ENCODE peak calls at places on chromosomes 3 and 15, in seven cellular contexts. One of them, this sample, is unnamed. For H3K27me3, the result is how much of the 10 kb centered on the place peaks cover.

GRCh38 chr15:83598031-83598430 is 55.9 kb upstream of the ADAMTSL3 start:
- DNase-seq in ovary: no peak
- DNase-seq in GM23338: no peak
- DNase-seq in heart right ventricle: no peak
- DNase-seq in cardiac muscle cell: no peak
- DNase-seq in psoas muscle: no peak
- DNase-seq in sigmoid colon: no peak
- DNase-seq in this sample: no peak

GRCh38 chr3:171404376-171404982 is 55.7 kb downstream of the TNIK start:
- DNase-seq in ovary: no peak
- DNase-seq in psoas muscle: no peak
- DNase-seq in heart right ventricle: no peak
- DNase-seq in cardiac muscle cell: peak
- DNase-seq in sigmoid colon: no peak
- DNase-seq in GM23338: no peak
- DNase-seq in this sample: no peak

GRCh38 chr3:133930341-133930933 is 34.8 kb upstream of the RAB6B start:
- DNase-seq in cardiac muscle cell: peak
- DNase-seq in heart right ventricle: no peak
- DNase-seq in sigmoid colon: no peak
- DNase-seq in ovary: no peak
- DNase-seq in GM23338: peak
- DNase-seq in psoas muscle: no peak
- DNase-seq in this sample: no peak

GRCh38 chr15:48963524-48964113 is at the start of gene SHC4:
- DNase-seq in sigmoid colon: peak
- DNase-seq in cardiac muscle cell: peak
- DNase-seq in psoas muscle: peak
- DNase-seq in ovary: peak
- DNase-seq in heart right ventricle: peak
- DNase-seq in GM23338: peak
- DNase-seq in this sample: peak

GRCh38 chr3:116770815-116771450 is 61.4 kb downstream of the TUSC7 start:
- DNase-seq in GM23338: peak
- DNase-seq in psoas muscle: peak
- DNase-seq in ovary: peak
- DNase-seq in heart right ventricle: peak
- DNase-seq in sigmoid colon: peak
- DNase-seq in cardiac muscle cell: peak
- DNase-seq in this sample: no peak

GRCh38 chr3:104044002-104044401 is 1322.7 kb upstream of the ALCAM start:
- DNase-seq in sigmoid colon: no peak
- DNase-seq in heart right ventricle: no peak
- DNase-seq in psoas muscle: no peak
- DNase-seq in GM23338: no peak
- DNase-seq in cardiac muscle cell: no peak
- DNase-seq in ovary: no peak
- DNase-seq in this sample: no peak

GRCh38 chr3:134357914-134358811 is 16.1 kb downstream of the AMOTL2 start:
- DNase-seq in ovary: no peak
- DNase-seq in cardiac muscle cell: peak
- DNase-seq in heart right ventricle: no peak
- DNase-seq in sigmoid colon: peak
- DNase-seq in psoas muscle: peak
- DNase-seq in GM23338: no peak
- DNase-seq in this sample: no peak

GRCh38 chr3:53126646-53127045 is 3.6 kb downstream of the RFT1 start:
- DNase-seq in heart right ventricle: no peak
- DNase-seq in cardiac muscle cell: no peak
- DNase-seq in ovary: no peak
- DNase-seq in sigmoid colon: no peak
- DNase-seq in psoas muscle: no peak
- DNase-seq in GM23338: no peak
- DNase-seq in this sample: no peak

GRCh38 chr3:143975549-143976152 is 4.0 kb downstream of the DIPK2A start:
- DNase-seq in ovary: no peak
- DNase-seq in cardiac muscle cell: peak
- DNase-seq in heart right ventricle: peak
- DNase-seq in sigmoid colon: no peak
- DNase-seq in psoas muscle: no peak
- DNase-seq in GM23338: peak
- DNase-seq in this sample: peak

GRCh38 chr3:79297242-79297641 is 470.6 kb downstream of the ROBO1 start:
- DNase-seq in psoas muscle: no peak
- DNase-seq in cardiac muscle cell: peak
- DNase-seq in sigmoid colon: no peak
- DNase-seq in GM23338: peak
- DNase-seq in ovary: no peak
- DNase-seq in heart right ventricle: no peak
- DNase-seq in this sample: no peak

GRCh38 chr3:124883191-124883747 is 3.9 kb downstream of the ITGB5 start:
- DNase-seq in GM23338: peak
- DNase-seq in heart right ventricle: no peak
- DNase-seq in psoas muscle: no peak
- DNase-seq in cardiac muscle cell: no peak
- DNase-seq in sigmoid colon: no peak
- DNase-seq in ovary: no peak
- DNase-seq in this sample: no peak

GRCh38 chr3:124883766-124884473 is 3.2 kb downstream of the ITGB5 start:
- DNase-seq in ovary: no peak
- DNase-seq in sigmoid colon: peak
- DNase-seq in heart right ventricle: no peak
- DNase-seq in GM23338: no peak
- DNase-seq in cardiac muscle cell: no peak
- DNase-seq in psoas muscle: no peak
- DNase-seq in this sample: no peak

GRCh38 chr3:124881976-124882697 is 5.0 kb downstream of the ITGB5 start:
- DNase-seq in cardiac muscle cell: no peak
- DNase-seq in psoas muscle: no peak
- DNase-seq in ovary: no peak
- DNase-seq in heart right ventricle: no peak
- DNase-seq in GM23338: no peak
- DNase-seq in sigmoid colon: peak
- DNase-seq in this sample: no peak

GRCh38 chr3:124885466-124886167 is 1.5 kb downstream of the ITGB5 start:
- DNase-seq in heart right ventricle: no peak
- DNase-seq in GM23338: peak
- DNase-seq in psoas muscle: no peak
- DNase-seq in ovary: no peak
- DNase-seq in sigmoid colon: peak
- DNase-seq in cardiac muscle cell: peak
- DNase-seq in this sample: no peak

DNA sequence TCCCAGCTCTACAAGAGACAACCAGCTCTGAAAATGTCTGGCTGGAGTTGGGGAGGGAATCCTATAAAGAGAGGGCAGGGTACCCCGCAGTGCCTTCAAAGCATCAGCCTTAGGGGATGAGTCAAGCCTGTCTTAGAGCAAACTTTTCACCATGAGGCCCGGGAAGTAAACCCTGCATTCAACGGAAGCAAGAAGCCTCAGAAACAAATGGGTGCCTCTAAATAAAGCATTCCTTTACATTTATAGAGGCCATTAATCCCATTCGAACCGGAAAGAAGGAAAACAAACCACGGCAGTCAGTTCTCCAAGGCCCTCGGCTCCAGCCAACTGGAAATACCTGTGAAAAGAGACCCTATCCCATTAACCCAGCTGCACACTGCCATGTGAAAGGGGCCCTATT is 4.4 kb downstream of the ITGB5 start:
- DNase-seq in psoas muscle: no peak
- DNase-seq in ovary: no peak
- DNase-seq in sigmoid colon: peak
- DNase-seq in GM23338: peak
- DNase-seq in heart right ventricle: no peak
- DNase-seq in cardiac muscle cell: no peak
- DNase-seq in this sample: no peak
- H3K27ac ChIP-seq in psoas muscle: no peak
- H3K27ac ChIP-seq in ovary: no peak
- H3K27ac ChIP-seq in sigmoid colon: peak
- H3K27ac ChIP-seq in GM23338: peak
- H3K27ac ChIP-seq in heart right ventricle: no peak
- H3K27ac ChIP-seq in cardiac muscle cell: no peak
- H3K27ac ChIP-seq in this sample: no peak

GRCh38 chr15:89430530-89431341 is 65.6 kb downstream of the RHCG start:
- DNase-seq in heart right ventricle: peak
- DNase-seq in cardiac muscle cell: peak
- DNase-seq in sigmoid colon: peak
- DNase-seq in ovary: peak
- DNase-seq in GM23338: peak
- DNase-seq in psoas muscle: peak
- DNase-seq in this sample: peak

GRCh38 chr15:89428246-89428645 is 68.1 kb downstream of the RHCG start:
- DNase-seq in psoas muscle: no peak
- DNase-seq in heart right ventricle: no peak
- DNase-seq in cardiac muscle cell: no peak
- DNase-seq in sigmoid colon: no peak
- DNase-seq in ovary: no peak
- DNase-seq in GM23338: no peak
- DNase-seq in this sample: no peak

GRCh38 chr15:89426500-89426899 is 69.9 kb downstream of the RHCG start:
- DNase-seq in sigmoid colon: no peak
- DNase-seq in psoas muscle: no peak
- DNase-seq in GM23338: no peak
- DNase-seq in ovary: no peak
- DNase-seq in cardiac muscle cell: no peak
- DNase-seq in heart right ventricle: no peak
- DNase-seq in this sample: no peak

GRCh38 chr15:89429986-89430385 is 66.4 kb downstream of the RHCG start:
- DNase-seq in GM23338: no peak
- DNase-seq in ovary: no peak
- DNase-seq in cardiac muscle cell: no peak
- DNase-seq in heart right ventricle: no peak
- DNase-seq in psoas muscle: no peak
- DNase-seq in sigmoid colon: no peak
- DNase-seq in this sample: no peak

GRCh38 chr15:89429023-89429422 is 67.4 kb downstream of the RHCG start:
- DNase-seq in cardiac muscle cell: no peak
- DNase-seq in ovary: no peak
- DNase-seq in GM23338: no peak
- DNase-seq in heart right ventricle: no peak
- DNase-seq in sigmoid colon: no peak
- DNase-seq in psoas muscle: no peak
- DNase-seq in this sample: no peak
- H3K27me3 ChIP-seq in cardiac muscle cell: half or more
- H3K27me3 ChIP-seq in ovary: under half
- H3K27me3 ChIP-seq in GM23338: under half
- H3K27me3 ChIP-seq in heart right ventricle: under half
- H3K27me3 ChIP-seq in sigmoid colon: under half
- H3K27me3 ChIP-seq in psoas muscle: under half
- H3K27me3 ChIP-seq in this sample: under half

DNA sequence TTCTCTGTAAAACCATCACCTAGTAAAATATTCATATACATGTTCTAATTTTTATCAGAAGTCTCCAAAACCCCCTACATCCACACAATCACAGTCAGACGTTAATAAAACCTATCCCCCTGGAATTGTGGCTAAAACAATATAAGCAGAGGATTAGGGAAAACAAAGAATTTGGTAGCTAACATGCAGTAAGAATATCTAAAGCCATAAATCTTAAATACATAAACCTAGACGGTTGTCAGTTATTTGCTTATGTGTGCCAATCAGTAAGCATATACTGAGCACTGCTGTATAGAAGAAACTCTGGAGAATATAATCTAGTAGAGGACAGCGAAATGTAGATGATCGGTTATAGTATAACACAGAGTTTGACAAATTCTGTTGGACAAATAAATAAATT is 232.2 kb downstream of the TBC1D5 start:
- DNase-seq in cardiac muscle cell: no peak
- DNase-seq in sigmoid colon: no peak
- DNase-seq in GM23338: no peak
- DNase-seq in ovary: no peak
- DNase-seq in psoas muscle: no peak
- DNase-seq in heart right ventricle: no peak
- DNase-seq in this sample: no peak
- H3K27ac ChIP-seq in cardiac muscle cell: no peak
- H3K27ac ChIP-seq in sigmoid colon: no peak
- H3K27ac ChIP-seq in GM23338: no peak
- H3K27ac ChIP-seq in ovary: no peak
- H3K27ac ChIP-seq in psoas muscle: no peak
- H3K27ac ChIP-seq in heart right ventricle: no peak
- H3K27ac ChIP-seq in this sample: no peak

GRCh38 chr15:66131831-66132230 is 121.7 kb downstream of the MEGF11 start:
- DNase-seq in GM23338: no peak
- DNase-seq in cardiac muscle cell: no peak
- DNase-seq in ovary: no peak
- DNase-seq in psoas muscle: no peak
- DNase-seq in heart right ventricle: no peak
- DNase-seq in sigmoid colon: no peak
- DNase-seq in this sample: no peak

GRCh38 chr15:66131200-66131599 is 122.3 kb downstream of the MEGF11 start:
- DNase-seq in ovary: no peak
- DNase-seq in GM23338: no peak
- DNase-seq in sigmoid colon: no peak
- DNase-seq in cardiac muscle cell: no peak
- DNase-seq in psoas muscle: no peak
- DNase-seq in heart right ventricle: no peak
- DNase-seq in this sample: no peak

GRCh38 chr15:66132251-66132816 is 121.2 kb downstream of the MEGF11 start:
- DNase-seq in GM23338: no peak
- DNase-seq in cardiac muscle cell: no peak
- DNase-seq in sigmoid colon: no peak
- DNase-seq in psoas muscle: no peak
- DNase-seq in heart right ventricle: peak
- DNase-seq in ovary: no peak
- DNase-seq in this sample: no peak

GRCh38 chr15:66134284-66134683 is 119.3 kb downstream of the MEGF11 start:
- DNase-seq in GM23338: no peak
- DNase-seq in cardiac muscle cell: no peak
- DNase-seq in heart right ventricle: no peak
- DNase-seq in psoas muscle: no peak
- DNase-seq in ovary: no peak
- DNase-seq in sigmoid colon: no peak
- DNase-seq in this sample: no peak

GRCh38 chr15:66133247-66133646 is 120.3 kb downstream of the MEGF11 start:
- DNase-seq in sigmoid colon: no peak
- DNase-seq in psoas muscle: no peak
- DNase-seq in cardiac muscle cell: no peak
- DNase-seq in GM23338: no peak
- DNase-seq in ovary: peak
- DNase-seq in heart right ventricle: no peak
- DNase-seq in this sample: no peak
- H3K27me3 ChIP-seq in sigmoid colon: under half
- H3K27me3 ChIP-seq in psoas muscle: under half
- H3K27me3 ChIP-seq in cardiac muscle cell: under half
- H3K27me3 ChIP-seq in GM23338: under half
- H3K27me3 ChIP-seq in ovary: under half
- H3K27me3 ChIP-seq in heart right ventricle: under half
- H3K27me3 ChIP-seq in this sample: under half